ENCODE peak calls at places on chromosomes 13 and 19, in seven cellular contexts. U is SK-N-SH, O is H1, W is Panc1, I is HepG2, N is HCT116, E is GM12878. D is an unnamed sample.

GRCh38 chr13:40520916-40521315 is 145.5 kb downstream of the FOXO1 start:
- DNase-seq in U (no peak), O (no peak), W (no peak), I (no peak), N (no peak), E (no peak), D (no peak)

GRCh38 chr19:50565984-50566903 is 2.0 kb downstream of the LRRC4B start:
- DNase-seq in U (no peak), O (no peak), W (no peak), I (no peak), N (no peak), E (no peak), D (no peak)

GRCh38 chr13:105363747-105364177 is 1171.7 kb downstream of the EFNB2 start:
- DNase-seq in U (peak), O (no peak), W (no peak), I (no peak), N (no peak), E (no peak), D (no peak)

GRCh38 chr13:43786766-43787517 is at the start of gene ENOX1:
- DNase-seq in U (peak), O (no peak), W (no peak), I (no peak), N (peak), E (no peak), D (no peak)

GRCh38 chr13:83941669-83942335 is 59.5 kb upstream of the SLITRK1 start:
- DNase-seq in U (no peak), O (no peak), W (no peak), I (peak), N (no peak), E (no peak), D (no peak)

GRCh38 chr13:74191036-74191809 is 57.0 kb upstream of the KLF12 start:
- DNase-seq in U (no peak), O (no peak), W (no peak), I (no peak), N (no peak), E (no peak), D (no peak)

GRCh38 chr13:27276188-27276587 is 5.6 kb downstream of the RASL11A start:
- DNase-seq in U (peak), O (no peak), W (no peak), I (no peak), N (no peak), E (no peak), D (no peak)

GRCh38 chr13:30567072-30567471 is 50.6 kb upstream of the USPL1 start:
- DNase-seq in U (no peak), O (no peak), W (no peak), I (no peak), N (no peak), E (no peak), D (no peak)

GRCh38 chr19:18385675-18386542 is at the start of gene GDF15:
- DNase-seq in U (peak), O (no peak), W (no peak), I (peak), N (peak), E (no peak), D (peak)

GRCh38 chr19:36797786-36798108 is 25.1 kb upstream of the ZNF850 start:
- DNase-seq in U (no peak), O (no peak), W (no peak), I (no peak), N (no peak), E (no peak), D (no peak)
- TF ChIP-seq SIN3A in U (no peak), O (peak), W (no peak), I (no peak), N (no peak), E (no peak), D (no peak)

DNA sequence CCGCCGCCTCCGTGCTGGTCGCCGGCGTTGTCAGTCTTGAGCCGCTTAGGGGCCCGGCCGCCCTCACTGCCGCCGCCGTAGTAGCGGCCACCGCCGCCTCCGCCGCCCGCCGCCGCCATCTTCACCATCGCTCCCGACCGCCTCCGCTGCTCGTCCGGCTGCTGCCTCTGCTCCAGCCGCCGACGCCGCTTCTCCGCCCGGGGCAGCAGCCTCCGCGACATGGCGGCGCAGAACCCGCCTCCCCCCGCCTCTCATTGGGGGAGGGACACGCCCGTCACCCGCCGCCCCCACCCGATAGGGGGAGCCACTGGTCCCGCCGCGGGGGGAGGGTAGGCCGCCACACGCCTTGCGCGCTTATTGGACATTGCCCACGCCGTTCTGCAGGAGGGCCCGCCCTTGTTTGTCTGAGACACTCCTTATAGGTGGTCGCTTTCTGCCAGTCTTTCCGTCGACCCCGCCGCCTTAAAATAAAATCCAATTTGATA is at the start of gene HNRNPL:
- DNase-seq in U (peak), O (no peak), W (no peak), I (no peak), N (no peak), E (no peak), D (peak)
- TF ChIP-seq SIN3A in U (peak), O (no peak), W (no peak), I (no peak), N (no peak), E (no peak), D (no peak)

GRCh38 chr19:7533925-7534480 is 1.5 kb upstream of the PNPLA6 start:
- DNase-seq in U (peak), O (peak), W (no peak), I (peak), N (peak), E (peak), D (peak)

GRCh38 chr19:7535993-7536685 is 622 bp downstream of the PNPLA6 start:
- DNase-seq in U (no peak), O (no peak), W (no peak), I (no peak), N (no peak), E (no peak), D (peak)

GRCh38 chr19:7535035-7535992 is at the start of gene PNPLA6:
- DNase-seq in U (peak), O (peak), W (peak), I (peak), N (peak), E (peak), D (peak)

GRCh38 chr19:7534531-7534980 is 961 bp upstream of the PNPLA6 start:
- DNase-seq in U (peak), O (peak), W (no peak), I (peak), N (no peak), E (no peak), D (peak)

GRCh38 chr19:7533281-7533819 is 2.2 kb upstream of the PNPLA6 start:
- DNase-seq in U (no peak), O (no peak), W (no peak), I (no peak), N (no peak), E (no peak), D (no peak)
- TF ChIP-seq SIN3A in U (no peak), O (no peak), W (no peak), I (no peak), N (no peak), E (no peak), D (no peak)

DNA sequence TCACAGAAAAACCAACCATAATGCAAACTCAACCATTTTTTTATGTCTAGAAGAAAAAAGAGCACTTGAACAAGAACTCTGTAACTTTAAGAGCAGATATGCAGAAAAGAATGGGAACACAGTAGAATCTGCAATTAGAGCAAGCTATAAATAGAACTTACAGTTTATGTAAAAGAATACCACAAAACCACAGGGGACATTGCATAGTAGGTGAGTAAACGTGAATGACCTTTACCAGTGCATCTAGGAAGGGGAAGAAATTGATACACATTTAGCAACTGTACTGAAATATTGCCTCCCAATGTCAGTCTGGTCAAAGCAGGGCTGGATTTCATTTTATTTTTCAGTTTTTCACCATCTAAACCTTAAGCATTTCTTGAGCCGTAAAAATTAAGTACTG is 242.2 kb upstream of the EDNRB start:
- DNase-seq in U (no peak), O (no peak), W (no peak), I (no peak), N (no peak), E (no peak), D (no peak)
- TF ChIP-seq SIN3A in U (no peak), O (no peak), W (no peak), I (no peak), N (no peak), E (no peak), D (no peak)

DNA sequence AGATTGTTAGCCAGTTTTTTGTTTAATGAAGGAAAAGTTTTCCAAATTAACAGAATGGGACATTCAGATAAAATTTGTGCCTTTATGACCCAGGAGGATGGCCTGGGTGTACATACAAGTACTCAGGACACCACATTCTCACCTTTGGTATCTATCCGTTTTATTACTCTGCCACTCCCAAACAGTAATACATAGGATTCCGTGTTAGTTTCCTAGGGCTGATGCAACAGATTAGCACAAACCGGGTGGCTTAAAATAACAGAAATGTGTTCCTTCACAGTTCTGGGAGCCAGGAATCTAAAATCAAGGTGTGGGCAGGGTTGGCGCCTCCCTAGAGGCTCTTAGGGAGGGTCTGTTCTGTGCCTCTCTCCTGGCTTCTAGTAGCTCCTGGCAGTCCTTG is 129.9 kb downstream of the GGACT start:
- DNase-seq in U (no peak), O (no peak), W (no peak), I (no peak), N (no peak), E (no peak), D (no peak)
- TF ChIP-seq SIN3A in U (no peak), O (no peak), W (no peak), I (no peak), N (no peak), E (no peak), D (no peak)